ENCODE peak calls at places on chromosomes 12 and 14, in seven cellular contexts. J, F, P, C, N, O and B are unnamed samples. For H3K4me1, the result is how much of the 10 kb centered on the place peaks cover.

GRCh38 chr12:38921025-38921677 is 15.8 kb upstream of the CPNE8 start:
- DNase-seq in O (peak), J (peak), C (no peak), P (no peak), N (no peak), F (peak), B (peak)

GRCh38 chr12:111428728-111429175 is 23.0 kb downstream of the SH2B3 start:
- DNase-seq in N (no peak), F (no peak), P (no peak), J (no peak), O (no peak), C (no peak), B (no peak)

GRCh38 chr12:127393896-127394295 is 873.1 kb upstream of the TMEM132C start:
- DNase-seq in C (no peak), J (peak), N (no peak), F (no peak), P (peak), O (no peak), B (no peak)

GRCh38 chr12:104863549-104863948 is 94.5 kb downstream of the SLC41A2 start:
- DNase-seq in C (no peak), F (no peak), N (no peak), J (peak), P (peak), O (no peak), B (no peak)

GRCh38 chr14:89303452-89304435 is 113.3 kb downstream of the FOXN3 start:
- DNase-seq in P (peak), J (peak), C (no peak), O (peak), N (no peak), F (peak), B (no peak)

GRCh38 chr12:51067229-51067628 is 16.2 kb downstream of the CSRNP2 start:
- DNase-seq in O (no peak), P (no peak), F (no peak), J (no peak), N (no peak), C (no peak), B (no peak)

GRCh38 chr12:46438256-46438655 is 65.7 kb upstream of the SLC38A2 start:
- DNase-seq in N (no peak), F (no peak), J (no peak), P (peak), C (no peak), O (no peak), B (no peak)

GRCh38 chr12:123815968-123816367 is 53.9 kb downstream of the DNAH10 start:
- DNase-seq in N (no peak), F (no peak), P (no peak), C (no peak), J (no peak), O (no peak), B (no peak)

GRCh38 chr12:102462803-102463499 is 17.4 kb downstream of the IGF1 start:
- DNase-seq in O (no peak), P (peak), F (no peak), C (no peak), J (peak), N (no peak), B (no peak)

GRCh38 chr14:53411110-53411509 is 258.0 kb upstream of the DDHD1 start:
- DNase-seq in J (peak), F (no peak), N (no peak), P (peak), C (no peak), O (no peak), B (no peak)

GRCh38 chr12:56425188-56425587 is 24.0 kb downstream of the TIMELESS start:
- DNase-seq in J (no peak), O (no peak), P (no peak), C (no peak), F (no peak), N (no peak), B (no peak)

GRCh38 chr12:23534196-23534595 is 415.3 kb downstream of the SOX5 start:
- DNase-seq in P (no peak), F (no peak), J (no peak), N (no peak), O (no peak), C (no peak), B (no peak)

GRCh38 chr14:68779761-68780323 is 13.0 kb downstream of the ZFP36L1 start:
- DNase-seq in J (peak), P (peak), N (peak), O (no peak), F (no peak), C (no peak), B (peak)

GRCh38 chr12:95882080-95882479 is 23.3 kb downstream of the SNRPF start:
- DNase-seq in J (peak), P (peak), F (no peak), N (no peak), C (no peak), O (no peak), B (no peak)

GRCh38 chr14:38618514-38618913 is 362.6 kb upstream of the CLEC14A start:
- DNase-seq in J (no peak), P (no peak), N (no peak), F (no peak), C (no peak), O (no peak), B (peak)

GRCh38 chr14:24095196-24096068 is 1.3 kb downstream of the PCK2 start:
- DNase-seq in F (peak), N (no peak), O (peak), J (no peak), P (peak), C (no peak), B (no peak)

GRCh38 chr12:130633771-130634170 is 82.3 kb downstream of the RIMBP2 start:
- DNase-seq in P (no peak), O (peak), F (no peak), N (no peak), J (no peak), C (peak), B (no peak)

GRCh38 chr14:70905316-70905715 is 1.9 kb upstream of the PCNX1 start:
- DNase-seq in J (no peak), C (no peak), F (no peak), N (no peak), P (peak), O (peak), B (no peak)

GRCh38 chr12:120327593-120327992 is at the start of gene PLA2G1B:
- DNase-seq in O (peak), P (no peak), C (no peak), N (no peak), J (no peak), F (no peak), B (no peak)

GRCh38 chr12:57546438-57547365 is at the start of gene DCTN2:
- DNase-seq in N (peak), F (peak), C (peak), J (peak), O (peak), P (peak), B (peak)

GRCh38 chr12:111741235-111741812 is 25.4 kb upstream of the ALDH2 start:
- DNase-seq in P (peak), C (no peak), N (no peak), O (peak), J (peak), F (no peak), B (no peak)

GRCh38 chr14:104293231-104293841 is 154.9 kb downstream of the KIF26A start:
- DNase-seq in O (peak), P (no peak), N (no peak), J (no peak), F (no peak), C (peak), B (no peak)

GRCh38 chr14:73613046-73613383 is 698 bp downstream of the ACOT6 start:
- DNase-seq in C (no peak), P (no peak), J (no peak), N (no peak), F (peak), O (no peak), B (peak)

GRCh38 chr14:55898938-55899337 is 219.3 kb upstream of the PELI2 start:
- DNase-seq in N (no peak), C (no peak), J (no peak), P (no peak), O (peak), F (no peak), B (no peak)

GRCh38 chr12:31518680-31519227 is 72.2 kb downstream of the DENND5B start:
- DNase-seq in F (no peak), J (peak), P (peak), O (peak), C (no peak), N (no peak), B (peak)

GRCh38 chr14:105219043-105219612 is 29.2 kb upstream of the BTBD6 start:
- DNase-seq in F (no peak), J (no peak), N (no peak), O (no peak), C (no peak), P (no peak), B (no peak)

GRCh38 chr12:107306141-107306670 is 212.9 kb upstream of the CRY1 start:
- DNase-seq in O (no peak), C (no peak), N (no peak), F (no peak), J (no peak), P (no peak), B (no peak)
- H3K4me1 ChIP-seq in O (under half), C (under half), N (under half), F (under half), J (under half), P (under half), B (under half)

DNA sequence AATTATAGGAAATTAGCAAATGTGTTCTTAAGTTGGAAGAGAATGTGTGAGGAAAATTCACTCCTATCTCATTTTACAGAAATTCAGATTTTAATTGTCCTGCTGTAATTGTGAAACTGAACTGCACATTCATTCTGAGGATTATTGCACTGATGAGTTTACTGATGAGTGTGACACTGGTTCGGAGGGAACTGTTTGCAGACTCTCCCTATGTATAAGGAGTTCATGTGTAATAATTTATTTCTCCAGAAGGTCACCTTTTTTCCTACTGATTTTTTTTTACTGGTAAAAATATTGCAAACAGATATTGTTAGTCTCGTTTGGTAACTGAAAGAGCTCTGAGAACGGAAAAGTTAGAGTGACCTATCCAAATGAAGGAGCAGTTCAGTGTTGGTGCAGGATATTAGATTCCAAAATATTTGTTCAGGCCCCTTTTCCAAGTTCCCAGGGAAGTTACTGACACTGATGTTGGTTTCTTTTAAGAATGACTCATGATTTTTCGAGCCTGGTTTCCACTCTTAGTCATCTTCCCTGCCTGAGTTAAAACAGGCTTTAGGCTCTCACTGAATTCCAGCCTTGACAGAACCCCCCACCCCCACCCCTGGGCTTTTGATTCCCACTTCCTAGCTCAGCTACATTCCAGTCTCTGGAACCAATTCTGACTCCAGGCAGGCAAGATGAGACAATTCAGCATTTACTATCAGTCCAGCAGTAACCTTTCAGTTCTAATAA is 18.4 kb downstream of the ANO6 start:
- DNase-seq in P (peak), C (no peak), J (peak), O (peak), F (peak), N (no peak), B (peak)
- H3K4me1 ChIP-seq in P (under half), C (under half), J (under half), O (half or more), F (under half), N (under half), B (half or more)

GRCh38 chr14:76154539-76155126 is 2.9 kb downstream of the GPATCH2L start:
- DNase-seq in O (no peak), F (no peak), C (no peak), P (no peak), N (no peak), J (no peak), B (no peak)
- H3K4me1 ChIP-seq in O (under half), F (under half), C (under half), P (under half), N (half or more), J (under half), B (under half)

GRCh38 chr14:102822311-102822863 is 45.1 kb downstream of the TRAF3 start:
- DNase-seq in C (no peak), N (no peak), J (no peak), F (no peak), O (no peak), P (peak), B (no peak)

GRCh38 chr14:102819176-102819628 is 42.0 kb downstream of the TRAF3 start:
- DNase-seq in N (peak), P (no peak), C (no peak), F (no peak), O (peak), J (no peak), B (no peak)

GRCh38 chr14:102821252-102821651 is 44.0 kb downstream of the TRAF3 start:
- DNase-seq in N (no peak), P (no peak), J (no peak), F (no peak), O (no peak), C (no peak), B (no peak)

GRCh38 chr14:102817942-102818940 is 41.0 kb downstream of the TRAF3 start:
- DNase-seq in P (peak), O (no peak), J (peak), F (no peak), N (no peak), C (no peak), B (no peak)

DNA sequence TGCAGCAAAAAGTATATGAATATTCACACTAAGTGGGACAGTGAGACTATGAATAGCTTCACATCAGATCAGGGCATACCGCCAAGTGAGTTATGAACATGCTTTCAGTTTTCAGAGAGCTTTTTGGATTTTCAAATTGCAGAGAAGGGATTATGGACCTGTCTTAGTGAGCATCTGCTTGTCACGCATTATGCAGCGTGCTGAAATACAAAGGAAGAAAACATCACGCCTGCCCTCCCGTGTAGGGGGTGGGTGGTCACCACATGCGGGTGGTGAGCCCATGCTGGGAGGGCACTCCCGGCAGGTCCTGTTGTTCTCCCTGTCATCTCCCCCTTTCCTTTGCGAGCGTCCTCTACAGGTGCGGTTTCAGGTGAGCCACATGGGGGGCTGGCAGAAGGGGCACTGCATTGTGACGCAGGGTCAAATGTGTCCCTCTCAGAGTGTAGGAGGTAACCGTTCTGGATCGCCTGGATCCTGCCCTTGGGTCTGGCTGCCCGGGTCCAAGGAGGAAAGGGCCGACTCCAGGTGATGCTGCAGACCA is 42.6 kb downstream of the TRAF3 start:
- DNase-seq in N (no peak), C (no peak), P (peak), O (no peak), J (no peak), F (no peak), B (no peak)
- H3K4me1 ChIP-seq in N (under half), C (under half), P (under half), O (under half), J (under half), F (under half), B (under half)

DNA sequence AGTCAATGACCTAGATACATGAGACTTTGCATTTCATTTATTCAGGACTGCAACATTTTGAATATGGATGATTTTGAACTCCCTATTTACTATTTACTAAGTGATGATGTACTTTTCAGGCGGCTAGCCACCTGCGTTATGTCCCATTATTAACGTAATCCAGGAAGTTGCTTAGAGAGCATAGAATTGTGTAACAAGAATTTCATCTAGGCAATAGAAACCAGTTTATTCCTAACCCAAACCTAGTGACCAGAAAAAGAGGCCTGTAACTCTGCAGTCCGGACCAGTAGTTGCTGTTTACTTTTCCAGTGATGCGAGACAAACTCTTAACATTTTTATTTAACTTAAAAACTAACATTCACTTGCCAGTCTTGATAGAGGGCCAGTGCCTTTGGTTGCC is 12.3 kb downstream of the NUDT4 start:
- DNase-seq in C (no peak), O (no peak), N (no peak), J (no peak), P (no peak), F (no peak), B (no peak)
- H3K4me1 ChIP-seq in C (under half), O (half or more), N (under half), J (under half), P (under half), F (under half), B (under half)

GRCh38 chr12:131911251-131911650 is 16.8 kb downstream of the ULK1 start:
- DNase-seq in N (no peak), F (no peak), O (no peak), C (no peak), J (no peak), P (no peak), B (no peak)
- H3K4me1 ChIP-seq in N (under half), F (under half), O (under half), C (under half), J (under half), P (under half), B (under half)

DNA sequence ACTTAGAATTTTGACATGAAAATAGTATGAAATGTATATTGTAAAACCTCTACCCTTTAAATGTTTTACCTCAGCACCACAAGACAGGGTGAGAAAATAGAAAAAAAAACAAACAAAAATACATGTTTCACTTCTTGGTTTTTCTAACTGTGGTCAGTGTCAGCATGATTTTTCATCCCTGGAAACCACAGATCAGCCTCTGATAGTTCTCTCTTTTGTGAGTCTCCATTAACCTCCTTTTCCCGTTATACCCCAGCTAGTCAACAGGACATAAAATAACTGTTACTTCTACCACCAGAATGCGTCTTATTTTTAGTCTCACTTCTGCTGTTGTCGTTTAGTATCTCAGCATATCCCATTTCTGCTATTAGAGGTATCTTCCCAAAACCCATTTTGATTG is 48.3 kb upstream of the KCNMB4 start:
- DNase-seq in J (peak), F (no peak), N (no peak), O (no peak), P (no peak), C (no peak), B (no peak)
- H3K4me1 ChIP-seq in J (under half), F (under half), N (under half), O (under half), P (under half), C (under half), B (under half)

DNA sequence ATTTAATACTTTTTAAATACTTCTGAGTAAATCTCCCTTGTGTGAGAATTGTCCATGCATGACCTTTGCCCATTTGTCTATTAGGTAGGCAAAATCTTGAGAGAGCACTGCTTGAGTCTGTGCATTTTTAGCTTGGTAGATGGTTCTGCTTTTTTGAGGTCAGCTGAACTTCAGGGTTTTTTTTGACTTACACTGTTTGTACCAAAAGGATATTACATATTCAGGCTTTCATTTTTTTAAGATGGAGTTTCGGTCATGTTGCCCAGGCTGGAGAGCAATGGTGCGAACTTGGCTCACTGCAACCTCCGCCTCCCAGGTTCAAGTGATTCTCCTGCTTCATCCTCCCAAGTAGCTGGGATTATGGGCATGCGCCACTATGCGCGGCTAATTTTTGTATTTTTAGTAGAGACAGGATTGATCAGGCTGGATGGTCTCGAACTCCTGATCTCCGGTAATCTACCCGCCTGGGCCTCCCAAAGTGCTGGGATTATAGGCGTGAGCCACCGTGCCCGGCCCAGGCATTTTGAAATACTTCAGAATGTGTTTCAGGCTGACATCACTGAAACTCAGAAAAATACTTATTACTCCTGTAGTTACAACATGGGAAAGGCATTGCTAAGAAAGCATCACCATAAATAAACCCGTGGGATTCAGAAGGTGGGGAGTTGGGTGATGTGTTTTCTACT is 11.1 kb downstream of the RASSF3 start:
- DNase-seq in C (no peak), J (peak), F (no peak), N (peak), P (peak), O (no peak), B (no peak)
- H3K4me1 ChIP-seq in C (under half), J (under half), F (under half), N (half or more), P (under half), O (under half), B (half or more)